ENCODE peak calls at places on chromosomes 6 and 20, in four cellular contexts. O is HL-60, W is astrocyte of the spinal cord, H is GM23248. U is an unnamed sample.

GRCh38 chr20:23125625-23126191 is 39.6 kb upstream of the CD93 start:
- DNase-seq in O (peak; percentile 100), H (peak; percentile 73), W (peak; percentile 31), U (no peak)

GRCh38 chr20:25042531-25043498 is 15.1 kb downstream of the ACSS1 start:
- DNase-seq in H (no peak), W (no peak), O (peak; percentile 95), U (no peak)

GRCh38 chr6:50520862-50521261 is 192.5 kb upstream of the TFAP2D start:
- DNase-seq in H (no peak), O (no peak), W (no peak), U (no peak)

GRCh38 chr6:54244430-54244829 is 63.8 kb upstream of the TINAG start:
- DNase-seq in O (no peak), H (peak; percentile 48), W (peak; percentile 36), U (no peak)

GRCh38 chr6:105372142-105372861 is 30.6 kb downstream of the PREP start:
- DNase-seq in O (no peak), H (no peak), W (no peak), U (no peak)

GRCh38 chr6:155889405-155889804 is 433.8 kb upstream of the NOX3 start:
- DNase-seq in H (no peak), O (no peak), W (no peak), U (no peak)

GRCh38 chr6:155400022-155400965 is 55.3 kb downstream of the NOX3 start:
- DNase-seq in O (no peak), W (no peak), H (peak; percentile 20), U (no peak)

GRCh38 chr20:19784511-19785172 is 26.6 kb downstream of the RIN2 start:
- DNase-seq in O (peak; percentile 42), W (peak; percentile 93), H (peak; percentile 88), U (peak; percentile 60)

GRCh38 chr20:63375438-63375837 is 14.3 kb upstream of the CHRNA4 start:
- DNase-seq in O (no peak), H (no peak), W (no peak), U (no peak)

GRCh38 chr6:48560408-48560807 is 449.4 kb upstream of the PTCHD4 start:
- DNase-seq in W (peak; percentile 40), O (no peak), H (peak; percentile 10), U (peak; percentile 26)

GRCh38 chr20:32521780-32522524 is 63.2 kb downstream of the NOL4L start:
- DNase-seq in O (peak; percentile 69), W (peak; percentile 36), H (peak; percentile 76), U (no peak)

GRCh38 chr20:19497064-19497463 is 261.0 kb upstream of the RIN2 start:
- DNase-seq in H (peak; percentile 87), O (no peak), W (peak; percentile 38), U (no peak)

GRCh38 chr6:2498224-2498623 is 252.5 kb downstream of the MYLK4 start:
- DNase-seq in H (peak; percentile 33), O (no peak), W (peak; percentile 40), U (peak; percentile 76)

GRCh38 chr6:115071962-115072361 is 729.1 kb upstream of the HS3ST5 start:
- DNase-seq in H (no peak), W (no peak), O (no peak), U (no peak)

GRCh38 chr20:36217226-36217625 is 19.1 kb upstream of the AAR2 start:
- DNase-seq in H (no peak), W (no peak), O (no peak), U (no peak)

GRCh38 chr20:36830791-36831691 is 44.9 kb upstream of the TLDC2 start:
- DNase-seq in H (peak; percentile 80), W (no peak), O (no peak), U (no peak)

GRCh38 chr6:126337323-126337722 is 2.6 kb upstream of the CENPW start:
- DNase-seq in H (peak; percentile 83), W (no peak), O (peak; percentile 86), U (no peak)

GRCh38 chr20:62780204-62780603 is 16.1 kb upstream of the MRGBP start:
- DNase-seq in O (no peak), W (no peak), H (no peak), U (no peak)

DNA sequence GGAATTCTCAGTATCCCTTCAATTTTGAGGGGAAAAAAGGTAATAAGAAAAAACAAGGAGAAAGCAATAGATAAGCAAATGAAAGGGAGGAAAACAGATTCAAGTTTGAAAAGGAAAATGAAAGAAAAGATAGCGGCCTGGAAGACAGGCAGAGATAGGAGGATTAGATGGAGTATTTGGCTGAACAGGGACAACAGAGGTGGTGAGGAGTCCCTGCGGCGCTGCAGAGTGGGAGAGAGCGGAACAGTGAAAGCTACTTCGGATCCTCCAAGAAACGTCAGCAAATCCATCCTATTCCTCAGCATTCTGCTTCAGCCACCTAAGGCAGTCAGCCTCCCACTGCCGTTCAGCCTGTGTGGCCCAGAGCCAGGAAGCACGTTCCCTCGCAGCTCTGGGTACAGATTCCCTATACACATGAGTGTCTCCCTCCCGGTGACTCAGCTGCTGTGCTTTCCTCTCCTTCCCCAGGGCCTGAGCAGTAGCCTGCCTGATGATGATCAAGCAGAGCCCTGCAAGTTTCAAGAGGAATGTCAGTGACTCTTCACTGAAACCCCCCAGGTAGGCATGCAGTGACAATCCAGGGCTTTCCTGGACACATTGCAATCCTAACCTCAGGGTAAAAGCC is 43.4 kb upstream of the CDYL start:
- DNase-seq in O (no peak), H (peak; percentile 99), W (peak; percentile 90), U (peak; percentile 88)
- H3K4me3 ChIP-seq in O (no peak overlapping the region), H (peak overlapping the region; percentile 58), W (peak overlapping the region; percentile 2), U (no peak overlapping the region)

GRCh38 chr20:53900380-53900999 is 169.9 kb downstream of the BCAS1 start:
- DNase-seq in H (peak; percentile 85), O (no peak), W (peak; percentile 78), U (peak; percentile 67)

GRCh38 chr20:53902968-53903651 is 167.3 kb downstream of the BCAS1 start:
- DNase-seq in O (no peak), H (peak; percentile 67), W (no peak), U (no peak)

GRCh38 chr20:53899351-53900167 is 170.8 kb downstream of the BCAS1 start:
- DNase-seq in O (peak; percentile 81), W (peak; percentile 79), H (peak; percentile 83), U (peak; percentile 96)

GRCh38 chr20:53901697-53902096 is 168.7 kb downstream of the BCAS1 start:
- DNase-seq in O (no peak), H (no peak), W (no peak), U (no peak)

GRCh38 chr20:53901064-53901463 is 169.3 kb downstream of the BCAS1 start:
- DNase-seq in O (no peak), H (peak; percentile 89), W (peak; percentile 65), U (peak; percentile 77)
- H3K4me3 ChIP-seq in O (no peak overlapping the region), H (peak overlapping the region; percentile 7), W (no peak overlapping the region), U (no peak overlapping the region)

GRCh38 chr6:158870418-158870957 is 51.3 kb upstream of the EZR start:
- DNase-seq in O (no peak), W (no peak), H (no peak), U (no peak)
- H3K4me3 ChIP-seq in O (peak overlapping the region; percentile 45), W (peak overlapping the region; percentile 45), H (peak overlapping the region; percentile 59), U (peak overlapping the region; percentile 41)

GRCh38 chr6:132404736-132405135 is 3.5 kb upstream of the MOXD1 start:
- DNase-seq in W (peak; percentile 46), H (peak; percentile 60), O (no peak), U (no peak)
- H3K4me3 ChIP-seq in W (no peak overlapping the region), H (peak overlapping the region; percentile 27), O (no peak overlapping the region), U (no peak overlapping the region)

GRCh38 chr6:18692920-18693319 is 305.8 kb downstream of the RNF144B start:
- DNase-seq in O (no peak), W (no peak), H (no peak), U (no peak)

GRCh38 chr6:18693923-18694322 is 306.8 kb downstream of the RNF144B start:
- DNase-seq in O (no peak), H (no peak), W (no peak), U (no peak)
- H3K4me3 ChIP-seq in O (no peak overlapping the region), H (no peak overlapping the region), W (no peak overlapping the region), U (no peak overlapping the region)

GRCh38 chr6:56745081-56745480 is 102.4 kb upstream of the DST start:
- DNase-seq in O (no peak), H (no peak), W (no peak), U (no peak)
- H3K4me3 ChIP-seq in O (no peak overlapping the region), H (no peak overlapping the region), W (no peak overlapping the region), U (no peak overlapping the region)

GRCh38 chr6:22363166-22363965 is 66.5 kb upstream of the PRL start:
- DNase-seq in W (no peak), O (no peak), H (no peak), U (no peak)
- H3K4me3 ChIP-seq in W (no peak overlapping the region), O (no peak overlapping the region), H (no peak overlapping the region), U (no peak overlapping the region)

GRCh38 chr20:58228484-58229197 is at the start of gene ANKRD60:
- DNase-seq in O (no peak), W (peak; percentile 68), H (peak; percentile 59), U (no peak)
- H3K4me3 ChIP-seq in O (no peak within 1 kb of the TSS), W (peak within 1 kb of the TSS; percentile 43), H (peak within 1 kb of the TSS; percentile 63), U (peak within 1 kb of the TSS; percentile 22)

U was measured in kidney epithelial cell.